ENCODE peak calls at places on chromosomes 2 and 18, in five cellular contexts. C is NCI-H1417, F is NT2/D1, W is OCI-LY7, J is EL. U is an unnamed sample.

GRCh38 chr2:45823723-45824206 is 172.3 kb downstream of the PRKCE start:
- DNase-seq in C (no peak), F (no peak), W (no peak), J (no peak), U (peak)

GRCh38 chr2:120820885-120821279 is 85.2 kb downstream of the GLI2 start:
- DNase-seq in C (no peak), F (peak), W (no peak), J (peak), U (peak)

GRCh38 chr2:190746971-190747761 is 98.3 kb downstream of the NAB1 start:
- DNase-seq in C (no peak), F (no peak), W (no peak), J (peak), U (no peak)

GRCh38 chr2:61694312-61695274 is 156.4 kb upstream of the XPO1 start:
- DNase-seq in C (peak), F (peak), W (peak), J (peak), U (peak)

GRCh38 chr2:150847578-150847977 is 360.1 kb upstream of the RND3 start:
- DNase-seq in C (no peak), F (no peak), W (no peak), J (no peak), U (no peak)

GRCh38 chr2:222884765-222885424 is 24.1 kb downstream of the ACSL3 start:
- DNase-seq in C (no peak), F (no peak), W (no peak), J (no peak), U (no peak)

GRCh38 chr18:902179-902718 is 2.4 kb upstream of the ADCYAP1 start:
- DNase-seq in C (peak), F (no peak), W (no peak), J (no peak), U (peak)

GRCh38 chr2:142495141-142495540 is 364.3 kb upstream of the LRP1B start:
- DNase-seq in C (no peak), F (no peak), W (no peak), J (no peak), U (peak)

GRCh38 chr2:96642564-96643350 is at the start of gene FER1L5:
- DNase-seq in C (no peak), F (peak), W (no peak), J (peak), U (peak)

GRCh38 chr2:128792476-128793054 is 473.9 kb upstream of the HS6ST1 start:
- DNase-seq in C (no peak), F (no peak), W (no peak), J (no peak), U (no peak)

GRCh38 chr2:120684691-120685402 is 50.8 kb upstream of the GLI2 start:
- DNase-seq in C (no peak), F (no peak), W (no peak), J (peak), U (no peak)

GRCh38 chr2:196758474-196759377 is 40.8 kb downstream of the GTF3C3 start:
- DNase-seq in C (no peak), F (no peak), W (peak), J (peak), U (no peak)